ENCODE peak calls at places on chromosomes 11 and 22, in seven cellular contexts. L is body of pancreas, I is C1 segment of cervical spinal cord, G is stromal cell of bone marrow, Y is HTR-8/SVneo, J is ecto neural progenitor cell, E is T-helper 9 cell. U is an unnamed sample.

GRCh38 chr11:18611196-18611595 is 11.6 kb downstream of the MISFA start:
- DNase-seq in L (no peak), I (no peak), G (no peak), Y (no peak), J (no peak), E (no peak), U (no peak)

GRCh38 chr11:21908211-21908610 is 284.7 kb upstream of the ANO5 start:
- DNase-seq in L (no peak), I (no peak), G (no peak), Y (no peak), J (no peak), E (no peak), U (no peak)

GRCh38 chr22:46890819-46891218 is 128.4 kb downstream of the TBC1D22A start:
- DNase-seq in L (no peak), I (no peak), G (no peak), Y (no peak), J (no peak), E (no peak), U (no peak)

GRCh38 chr11:110434952-110435779 is 5.4 kb downstream of the FDX1 start:
- DNase-seq in L (peak), I (no peak), G (no peak), Y (no peak), J (no peak), E (peak), U (no peak)

GRCh38 chr11:100830978-100831732 is 144.1 kb downstream of the ARHGAP42 start:
- DNase-seq in L (peak), I (no peak), G (no peak), Y (peak), J (no peak), E (no peak), U (no peak)

GRCh38 chr11:66317322-66317765 is 500 bp upstream of the CD248 start:
- DNase-seq in L (no peak), I (no peak), G (no peak), Y (no peak), J (no peak), E (no peak), U (no peak)

GRCh38 chr11:14522245-14522644 is 2.1 kb upstream of the PSMA1 start:
- DNase-seq in L (no peak), I (no peak), G (no peak), Y (no peak), J (no peak), E (no peak), U (no peak)

GRCh38 chr22:40401532-40401931 is 31.1 kb downstream of the SGSM3 start:
- DNase-seq in L (peak), I (no peak), G (no peak), Y (no peak), J (no peak), E (peak), U (no peak)

GRCh38 chr22:42283288-42284229 is 13.1 kb upstream of the TCF20 start:
- DNase-seq in L (no peak), I (peak), G (no peak), Y (no peak), J (peak), E (peak), U (no peak)

GRCh38 chr11:19832166-19832750 is 119.6 kb downstream of the NAV2 start:
- DNase-seq in L (no peak), I (peak), G (no peak), Y (no peak), J (no peak), E (no peak), U (peak)